ENCODE peak calls at places on chromosomes 1 and 21, in seven cellular contexts. D is sigmoid colon, J is Peyer's patch, Y is RWPE1, T is cardiac muscle cell, E is breast epithelium, Z is coronary artery. M is an unnamed sample.

GRCh38 chr1:180372728-180373127 is 129.6 kb downstream of the ACBD6 start:
- DNase-seq in T (no peak), Z (no peak), J (no peak), E (no peak), D (no peak), Y (no peak), M (no peak)

GRCh38 chr21:29656504-29657227 is 283.1 kb downstream of the GRIK1 start:
- DNase-seq in Y (peak; percentile 4), J (no peak), Z (no peak), D (no peak), E (no peak), T (peak; percentile 58), M (no peak)

GRCh38 chr1:206705744-206706297 is 21.1 kb downstream of the MAPKAPK2 start:
- DNase-seq in T (peak; percentile 54), D (peak; percentile 69), Z (no peak), E (no peak), Y (no peak), J (no peak), M (no peak)

GRCh38 chr1:20110679-20111078 is 8.7 kb downstream of the PLA2G2D start:
- DNase-seq in T (peak; percentile 94), Y (peak; percentile 63), E (no peak), J (no peak), Z (no peak), D (peak; percentile 89), M (no peak)

GRCh38 chr1:226100436-226101347 is 38.2 kb downstream of the H3-3A start:
- DNase-seq in Y (no peak), E (no peak), Z (no peak), J (no peak), D (no peak), T (peak; percentile 66), M (no peak)

GRCh38 chr1:216045400-216045799 is 377.8 kb downstream of the USH2A start:
- DNase-seq in Y (peak; percentile 36), T (peak; percentile 69), E (no peak), J (no peak), Z (no peak), D (no peak), M (no peak)

GRCh38 chr1:71809085-71809484 is 473.3 kb downstream of the NEGR1 start:
- DNase-seq in E (no peak), Z (no peak), J (no peak), Y (no peak), D (no peak), T (no peak), M (no peak)

GRCh38 chr1:3050603-3051002 is 18.4 kb upstream of the PRDM16 start:
- DNase-seq in E (no peak), J (no peak), Y (no peak), Z (peak; percentile 57), D (no peak), T (no peak), M (no peak)

GRCh38 chr1:166489670-166490436 is 323.1 kb upstream of the FAM78B start:
- DNase-seq in D (peak; percentile 62), Z (no peak), E (no peak), Y (peak; percentile 2), T (no peak), J (peak; percentile 61), M (peak; percentile 8)

GRCh38 chr21:42172596-42173483 is 46.1 kb upstream of the ABCG1 start:
- DNase-seq in E (no peak), Y (no peak), T (no peak), Z (no peak), D (no peak), J (no peak), M (no peak)

DNA sequence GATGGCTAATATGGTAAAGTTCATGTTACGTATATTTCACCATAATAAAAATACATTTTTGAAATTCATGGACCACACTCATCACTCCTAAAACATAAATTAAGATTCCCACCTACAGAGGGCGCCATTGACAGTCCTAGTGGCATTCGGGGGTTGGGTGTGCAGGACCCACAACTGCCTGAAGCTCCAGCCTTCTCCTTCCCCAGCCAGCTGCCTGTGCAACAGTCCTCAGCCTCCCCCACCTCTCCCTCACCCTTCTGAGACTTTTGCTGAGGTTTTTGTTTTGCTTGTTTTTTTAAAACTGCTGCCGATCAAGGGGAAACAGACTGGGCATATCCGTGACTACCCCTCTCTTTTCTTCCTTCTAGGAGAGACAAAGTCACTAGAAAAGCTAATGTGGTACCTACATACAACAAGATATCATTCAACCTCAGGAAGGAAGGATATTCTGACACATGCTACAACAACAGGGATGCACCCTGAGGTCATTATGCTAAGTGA is 9.3 kb upstream of the EVA1C start:
- DNase-seq in T (peak; percentile 89), Y (peak; percentile 51), E (no peak), Z (no peak), D (peak; percentile 81), J (no peak), M (peak; percentile 42)
- TF ChIP-seq CTCF in T (peak; percentile 63), Y (peak; percentile 63), E (peak; percentile 50), Z (peak; percentile 61), D (peak; percentile 55), J (no peak), M (peak; percentile 67)

GRCh38 chr1:60329636-60330035 is 256.1 kb upstream of the C1orf87 start:
- DNase-seq in T (no peak), J (no peak), E (no peak), D (no peak), Y (no peak), Z (no peak), M (no peak)
- H3K27ac ChIP-seq in T (no peak overlapping the region), J (no peak overlapping the region), E (no peak overlapping the region), D (no peak overlapping the region), Y (no peak overlapping the region), Z (no peak overlapping the region), M (no peak overlapping the region)

GRCh38 chr1:111441573-111442192 is 7.4 kb downstream of the WDR77 start:
- DNase-seq in Y (no peak), J (no peak), E (no peak), D (no peak), Z (no peak), T (peak; percentile 34), M (peak; percentile 70)
- TF ChIP-seq CTCF in Y (peak; percentile 35), J (peak; percentile 61), E (no peak), D (peak; percentile 28), Z (no peak), T (peak; percentile 58), M (peak; percentile 80)

GRCh38 chr1:27646676-27647075 is 11.7 kb upstream of the FGR start:
- DNase-seq in J (no peak), T (no peak), E (no peak), Y (no peak), Z (no peak), D (no peak), M (no peak)
- H3K27ac ChIP-seq in J (no peak overlapping the region), T (no peak overlapping the region), E (no peak overlapping the region), Y (no peak overlapping the region), Z (no peak overlapping the region), D (no peak overlapping the region), M (no peak overlapping the region)

GRCh38 chr1:45796946-45797345 is 6.5 kb upstream of the MAST2 start:
- DNase-seq in D (no peak), J (no peak), Z (no peak), Y (no peak), T (no peak), E (no peak), M (no peak)

GRCh38 chr1:45789601-45790000 is 13.8 kb upstream of the MAST2 start:
- DNase-seq in E (no peak), Y (no peak), T (no peak), D (no peak), J (no peak), Z (no peak), M (no peak)

GRCh38 chr1:45796381-45796780 is 7.0 kb upstream of the MAST2 start:
- DNase-seq in E (no peak), T (no peak), Y (no peak), Z (no peak), J (no peak), D (no peak), M (no peak)

GRCh38 chr1:45792744-45793143 is 10.7 kb upstream of the MAST2 start:
- DNase-seq in E (no peak), T (no peak), J (no peak), D (no peak), Z (no peak), Y (no peak), M (no peak)

DNA sequence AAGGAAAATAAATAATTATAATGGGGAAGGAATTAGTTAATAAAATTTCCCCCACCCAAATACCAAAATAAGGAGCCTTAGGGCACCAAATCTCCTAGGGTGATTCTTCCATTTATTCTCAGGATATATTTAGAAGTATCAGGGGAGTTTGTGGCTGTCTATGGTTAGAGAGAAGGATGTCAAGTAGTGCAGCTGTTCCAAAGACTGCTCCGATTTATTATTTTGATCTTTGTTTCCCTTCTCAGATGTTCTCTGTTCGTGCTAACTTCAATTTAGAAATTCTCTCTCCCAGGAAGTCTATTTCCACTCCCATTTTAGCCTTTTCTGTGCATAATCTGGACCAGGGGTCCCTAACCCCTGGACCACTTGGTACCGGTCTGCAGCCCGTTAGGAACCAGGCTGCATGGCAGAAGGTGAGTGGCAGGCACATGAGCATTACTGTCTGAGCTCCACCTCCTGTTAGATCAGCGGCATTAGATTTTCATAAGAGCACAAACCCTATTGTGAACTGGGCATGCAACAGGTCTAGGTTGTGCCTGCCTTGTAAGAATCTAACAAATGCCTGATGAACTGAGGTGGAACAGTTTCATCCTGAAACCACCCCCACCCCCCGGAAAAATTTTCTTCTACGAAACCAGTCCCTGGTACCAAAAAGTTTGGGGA is 9.3 kb upstream of the MAST2 start:
- DNase-seq in J (no peak), Y (no peak), Z (no peak), D (no peak), E (no peak), T (no peak), M (no peak)
- TF ChIP-seq CTCF in J (no peak), Y (no peak), Z (no peak), D (no peak), E (no peak), T (no peak), M (no peak)

DNA sequence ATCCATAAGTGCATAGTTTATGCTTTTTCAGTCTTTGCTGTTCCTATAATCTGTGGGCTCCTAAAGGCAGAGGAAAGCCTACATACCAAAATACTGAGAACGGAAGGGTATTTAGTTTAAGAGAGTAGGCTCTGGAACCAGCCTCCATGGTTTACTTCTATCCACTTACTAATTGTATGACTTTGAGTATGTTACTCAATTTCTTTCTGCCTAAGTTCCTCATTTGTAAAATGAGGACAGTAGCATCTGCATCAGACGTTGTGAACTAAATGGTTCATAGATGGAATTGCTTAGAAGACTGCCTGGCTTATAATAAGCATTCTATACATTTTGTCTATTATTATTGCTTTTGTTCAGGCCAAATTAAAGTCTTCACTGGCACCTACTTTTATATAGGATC is 111.0 kb downstream of the NTNG1 start:
- DNase-seq in J (no peak), Z (no peak), Y (no peak), D (no peak), T (no peak), E (no peak), M (no peak)
- H3K27ac ChIP-seq in J (no peak overlapping the region), Z (no peak overlapping the region), Y (no peak overlapping the region), D (no peak overlapping the region), T (no peak overlapping the region), E (no peak overlapping the region), M (no peak overlapping the region)

GRCh38 chr1:110964400-110964903 is 730 bp upstream of the LRIF1 start:
- DNase-seq in T (no peak), Z (no peak), D (no peak), Y (no peak), E (no peak), J (no peak), M (no peak)

GRCh38 chr1:110962892-110963665 is 643 bp downstream of the LRIF1 start:
- DNase-seq in D (peak; percentile 70), J (peak; percentile 77), Z (peak; percentile 72), T (peak; percentile 88), Y (peak; percentile 37), E (peak; percentile 55), M (peak; percentile 35)

GRCh38 chr1:110960777-110961420 is 2.8 kb downstream of the LRIF1 start:
- DNase-seq in Z (no peak), D (no peak), Y (no peak), T (no peak), J (no peak), E (no peak), M (no peak)

GRCh38 chr1:110961902-110962301 is 1.8 kb downstream of the LRIF1 start:
- DNase-seq in Z (no peak), Y (no peak), J (no peak), D (no peak), E (no peak), T (no peak), M (no peak)

GRCh38 chr1:110963666-110964399 is at the start of gene LRIF1:
- DNase-seq in J (peak; percentile 99), Z (peak; percentile 97), T (peak; percentile 100), Y (peak; percentile 97), E (peak; percentile 99), D (peak; percentile 99), M (peak; percentile 100)
- TF ChIP-seq CTCF in J (peak; percentile 42), Z (no peak), T (peak; percentile 42), Y (no peak), E (no peak), D (peak; percentile 38), M (no peak)

M was measured in CD4-positive, alpha-beta T cell.